ENCODE peak calls at places on chromosomes 7 and 10, in nine cellular contexts. One of them, this sample, is unnamed.
A peak's percentile ranks its signal among the peaks of the same experiment; 100 is the strongest.

GRCh38 chr7:40746841-40747556 is 612.2 kb downstream of the SUGCT start:
- DNase-seq in tibial artery: no peak
- DNase-seq in IMR-90: peak; percentile 28
- DNase-seq in Panc1: no peak
- DNase-seq in astrocyte of the spinal cord: peak; percentile 23
- DNase-seq in AG04450: no peak
- DNase-seq in CD8-positive, alpha-beta memory T cell: no peak
- DNase-seq in ovary: no peak
- DNase-seq in fibroblast of lung: no peak
- DNase-seq in this sample: no peak

GRCh38 chr7:70700935-70701425 is 431.0 kb upstream of the GALNT17 start:
- DNase-seq in Panc1: no peak
- DNase-seq in CD8-positive, alpha-beta memory T cell: no peak
- DNase-seq in fibroblast of lung: no peak
- DNase-seq in tibial artery: no peak
- DNase-seq in astrocyte of the spinal cord: no peak
- DNase-seq in IMR-90: no peak
- DNase-seq in AG04450: no peak
- DNase-seq in ovary: no peak
- DNase-seq in this sample: no peak

GRCh38 chr10:3213758-3214545 is 41.4 kb upstream of the PITRM1 start:
- DNase-seq in fibroblast of lung: no peak
- DNase-seq in tibial artery: no peak
- DNase-seq in Panc1: no peak
- DNase-seq in AG04450: no peak
- DNase-seq in astrocyte of the spinal cord: no peak
- DNase-seq in CD8-positive, alpha-beta memory T cell: no peak
- DNase-seq in IMR-90: no peak
- DNase-seq in ovary: no peak
- DNase-seq in this sample: no peak

GRCh38 chr10:95544783-95545500 is 16.2 kb downstream of the SORBS1 start:
- DNase-seq in Panc1: no peak
- DNase-seq in AG04450: no peak
- DNase-seq in IMR-90: no peak
- DNase-seq in tibial artery: no peak
- DNase-seq in fibroblast of lung: peak; percentile 68
- DNase-seq in CD8-positive, alpha-beta memory T cell: no peak
- DNase-seq in ovary: no peak
- DNase-seq in astrocyte of the spinal cord: no peak
- DNase-seq in this sample: no peak

GRCh38 chr10:62116896-62117295 is 151.7 kb downstream of the RTKN2 start:
- DNase-seq in IMR-90: no peak
- DNase-seq in AG04450: no peak
- DNase-seq in Panc1: no peak
- DNase-seq in astrocyte of the spinal cord: no peak
- DNase-seq in tibial artery: no peak
- DNase-seq in CD8-positive, alpha-beta memory T cell: no peak
- DNase-seq in ovary: no peak
- DNase-seq in fibroblast of lung: no peak
- DNase-seq in this sample: no peak

GRCh38 chr10:52040486-52040885 is 273.6 kb upstream of the DKK1 start:
- DNase-seq in tibial artery: no peak
- DNase-seq in AG04450: no peak
- DNase-seq in fibroblast of lung: no peak
- DNase-seq in CD8-positive, alpha-beta memory T cell: no peak
- DNase-seq in Panc1: no peak
- DNase-seq in astrocyte of the spinal cord: no peak
- DNase-seq in IMR-90: no peak
- DNase-seq in ovary: no peak
- DNase-seq in this sample: no peak

GRCh38 chr7:32117837-32118236 is 47.6 kb upstream of the PDE1C start:
- DNase-seq in astrocyte of the spinal cord: no peak
- DNase-seq in IMR-90: peak; percentile 6
- DNase-seq in fibroblast of lung: no peak
- DNase-seq in Panc1: no peak
- DNase-seq in AG04450: no peak
- DNase-seq in tibial artery: no peak
- DNase-seq in CD8-positive, alpha-beta memory T cell: no peak
- DNase-seq in ovary: no peak
- DNase-seq in this sample: no peak

GRCh38 chr10:1198453-1199344 is 142.5 kb downstream of the WDR37 start:
- DNase-seq in AG04450: no peak
- DNase-seq in tibial artery: peak; percentile 9
- DNase-seq in ovary: no peak
- DNase-seq in CD8-positive, alpha-beta memory T cell: no peak
- DNase-seq in fibroblast of lung: no peak
- DNase-seq in Panc1: no peak
- DNase-seq in astrocyte of the spinal cord: no peak
- DNase-seq in IMR-90: no peak
- DNase-seq in this sample: no peak

GRCh38 chr7:18496336-18496700 is 769 bp downstream of the HDAC9 start:
- DNase-seq in CD8-positive, alpha-beta memory T cell: no peak
- DNase-seq in AG04450: no peak
- DNase-seq in Panc1: no peak
- DNase-seq in IMR-90: no peak
- DNase-seq in astrocyte of the spinal cord: peak; percentile 18
- DNase-seq in ovary: no peak
- DNase-seq in tibial artery: no peak
- DNase-seq in fibroblast of lung: no peak
- DNase-seq in this sample: no peak
- H3K4me3 ChIP-seq in CD8-positive, alpha-beta memory T cell: no peak overlapping the region
- H3K4me3 ChIP-seq in AG04450: no peak overlapping the region
- H3K4me3 ChIP-seq in Panc1: peak overlapping the region; percentile 64
- H3K4me3 ChIP-seq in IMR-90: no peak overlapping the region
- H3K4me3 ChIP-seq in astrocyte of the spinal cord: peak overlapping the region; percentile 29
- H3K4me3 ChIP-seq in ovary: peak overlapping the region; percentile 42
- H3K4me3 ChIP-seq in tibial artery: peak overlapping the region; percentile 48
- H3K4me3 ChIP-seq in fibroblast of lung: peak overlapping the region; percentile 31
- H3K4me3 ChIP-seq in this sample: peak overlapping the region; percentile 32

GRCh38 chr7:142782922-142783900 is 12.4 kb downstream of the PRSS2 start:
- DNase-seq in fibroblast of lung: peak; percentile 87
- DNase-seq in tibial artery: peak; percentile 85
- DNase-seq in AG04450: peak; percentile 77
- DNase-seq in CD8-positive, alpha-beta memory T cell: peak; percentile 74
- DNase-seq in astrocyte of the spinal cord: peak; percentile 94
- DNase-seq in IMR-90: peak; percentile 89
- DNase-seq in ovary: peak; percentile 72
- DNase-seq in Panc1: peak; percentile 82
- DNase-seq in this sample: peak; percentile 74
- H3K4me3 ChIP-seq in fibroblast of lung: peak overlapping the region; percentile 2
- H3K4me3 ChIP-seq in tibial artery: no peak overlapping the region
- H3K4me3 ChIP-seq in AG04450: peak overlapping the region; percentile 33
- H3K4me3 ChIP-seq in CD8-positive, alpha-beta memory T cell: peak overlapping the region; percentile 49
- H3K4me3 ChIP-seq in astrocyte of the spinal cord: peak overlapping the region; percentile 39
- H3K4me3 ChIP-seq in IMR-90: peak overlapping the region; percentile 40
- H3K4me3 ChIP-seq in ovary: no peak overlapping the region
- H3K4me3 ChIP-seq in Panc1: peak overlapping the region; percentile 23
- H3K4me3 ChIP-seq in this sample: peak overlapping the region; percentile 43

GRCh38 chr7:156169474-156170370 is 357.5 kb upstream of the SHH start:
- DNase-seq in tibial artery: no peak
- DNase-seq in ovary: no peak
- DNase-seq in fibroblast of lung: no peak
- DNase-seq in AG04450: no peak
- DNase-seq in IMR-90: no peak
- DNase-seq in astrocyte of the spinal cord: no peak
- DNase-seq in CD8-positive, alpha-beta memory T cell: no peak
- DNase-seq in Panc1: no peak
- DNase-seq in this sample: no peak
- H3K4me3 ChIP-seq in tibial artery: no peak overlapping the region
- H3K4me3 ChIP-seq in ovary: no peak overlapping the region
- H3K4me3 ChIP-seq in fibroblast of lung: no peak overlapping the region
- H3K4me3 ChIP-seq in AG04450: no peak overlapping the region
- H3K4me3 ChIP-seq in IMR-90: no peak overlapping the region
- H3K4me3 ChIP-seq in astrocyte of the spinal cord: no peak overlapping the region
- H3K4me3 ChIP-seq in CD8-positive, alpha-beta memory T cell: no peak overlapping the region
- H3K4me3 ChIP-seq in Panc1: no peak overlapping the region
- H3K4me3 ChIP-seq in this sample: no peak overlapping the region

GRCh38 chr7:7557252-7557651 is 9.4 kb upstream of the MIOS start:
- DNase-seq in IMR-90: no peak
- DNase-seq in fibroblast of lung: no peak
- DNase-seq in Panc1: no peak
- DNase-seq in CD8-positive, alpha-beta memory T cell: no peak
- DNase-seq in ovary: no peak
- DNase-seq in astrocyte of the spinal cord: no peak
- DNase-seq in AG04450: no peak
- DNase-seq in tibial artery: no peak
- DNase-seq in this sample: no peak
- H3K4me3 ChIP-seq in IMR-90: no peak overlapping the region
- H3K4me3 ChIP-seq in fibroblast of lung: no peak overlapping the region
- H3K4me3 ChIP-seq in Panc1: no peak overlapping the region
- H3K4me3 ChIP-seq in CD8-positive, alpha-beta memory T cell: no peak overlapping the region
- H3K4me3 ChIP-seq in ovary: no peak overlapping the region
- H3K4me3 ChIP-seq in astrocyte of the spinal cord: no peak overlapping the region
- H3K4me3 ChIP-seq in AG04450: no peak overlapping the region
- H3K4me3 ChIP-seq in tibial artery: no peak overlapping the region
- H3K4me3 ChIP-seq in this sample: no peak overlapping the region

GRCh38 chr10:44047361-44047760 is 337.5 kb downstream of the CXCL12 start:
- DNase-seq in IMR-90: no peak
- DNase-seq in ovary: no peak
- DNase-seq in astrocyte of the spinal cord: no peak
- DNase-seq in fibroblast of lung: no peak
- DNase-seq in AG04450: no peak
- DNase-seq in tibial artery: no peak
- DNase-seq in CD8-positive, alpha-beta memory T cell: no peak
- DNase-seq in Panc1: no peak
- DNase-seq in this sample: no peak
- H3K4me3 ChIP-seq in IMR-90: no peak overlapping the region
- H3K4me3 ChIP-seq in ovary: no peak overlapping the region
- H3K4me3 ChIP-seq in astrocyte of the spinal cord: no peak overlapping the region
- H3K4me3 ChIP-seq in fibroblast of lung: no peak overlapping the region
- H3K4me3 ChIP-seq in AG04450: no peak overlapping the region
- H3K4me3 ChIP-seq in tibial artery: no peak overlapping the region
- H3K4me3 ChIP-seq in CD8-positive, alpha-beta memory T cell: no peak overlapping the region
- H3K4me3 ChIP-seq in Panc1: no peak overlapping the region
- H3K4me3 ChIP-seq in this sample: no peak overlapping the region

GRCh38 chr10:31034041-31034918 is 2.6 kb upstream of the ZNF438 start:
- DNase-seq in fibroblast of lung: peak; percentile 99
- DNase-seq in astrocyte of the spinal cord: peak; percentile 94
- DNase-seq in IMR-90: peak; percentile 97
- DNase-seq in ovary: no peak
- DNase-seq in AG04450: peak; percentile 92
- DNase-seq in tibial artery: no peak
- DNase-seq in CD8-positive, alpha-beta memory T cell: no peak
- DNase-seq in Panc1: no peak
- DNase-seq in this sample: peak; percentile 92
- H3K4me3 ChIP-seq in fibroblast of lung: no peak overlapping the region
- H3K4me3 ChIP-seq in astrocyte of the spinal cord: no peak overlapping the region
- H3K4me3 ChIP-seq in IMR-90: no peak overlapping the region
- H3K4me3 ChIP-seq in ovary: no peak overlapping the region
- H3K4me3 ChIP-seq in AG04450: no peak overlapping the region
- H3K4me3 ChIP-seq in tibial artery: no peak overlapping the region
- H3K4me3 ChIP-seq in CD8-positive, alpha-beta memory T cell: no peak overlapping the region
- H3K4me3 ChIP-seq in Panc1: no peak overlapping the region
- H3K4me3 ChIP-seq in this sample: no peak overlapping the region

GRCh38 chr7:23100697-23101096 is 4.9 kb upstream of the KLHL7 start:
- DNase-seq in CD8-positive, alpha-beta memory T cell: no peak
- DNase-seq in Panc1: no peak
- DNase-seq in tibial artery: no peak
- DNase-seq in ovary: no peak
- DNase-seq in IMR-90: no peak
- DNase-seq in fibroblast of lung: no peak
- DNase-seq in AG04450: no peak
- DNase-seq in astrocyte of the spinal cord: no peak
- DNase-seq in this sample: no peak
- H3K4me3 ChIP-seq in CD8-positive, alpha-beta memory T cell: no peak overlapping the region
- H3K4me3 ChIP-seq in Panc1: no peak overlapping the region
- H3K4me3 ChIP-seq in tibial artery: no peak overlapping the region
- H3K4me3 ChIP-seq in ovary: no peak overlapping the region
- H3K4me3 ChIP-seq in IMR-90: no peak overlapping the region
- H3K4me3 ChIP-seq in fibroblast of lung: no peak overlapping the region
- H3K4me3 ChIP-seq in AG04450: no peak overlapping the region
- H3K4me3 ChIP-seq in astrocyte of the spinal cord: no peak overlapping the region
- H3K4me3 ChIP-seq in this sample: no peak overlapping the region

GRCh38 chr7:52006674-52007073 is 690.1 kb upstream of the COBL start:
- DNase-seq in tibial artery: no peak
- DNase-seq in IMR-90: no peak
- DNase-seq in fibroblast of lung: no peak
- DNase-seq in ovary: no peak
- DNase-seq in astrocyte of the spinal cord: no peak
- DNase-seq in Panc1: no peak
- DNase-seq in AG04450: no peak
- DNase-seq in CD8-positive, alpha-beta memory T cell: no peak
- DNase-seq in this sample: no peak
- H3K4me3 ChIP-seq in tibial artery: no peak overlapping the region
- H3K4me3 ChIP-seq in IMR-90: no peak overlapping the region
- H3K4me3 ChIP-seq in fibroblast of lung: no peak overlapping the region
- H3K4me3 ChIP-seq in ovary: no peak overlapping the region
- H3K4me3 ChIP-seq in astrocyte of the spinal cord: no peak overlapping the region
- H3K4me3 ChIP-seq in Panc1: no peak overlapping the region
- H3K4me3 ChIP-seq in AG04450: no peak overlapping the region
- H3K4me3 ChIP-seq in CD8-positive, alpha-beta memory T cell: no peak overlapping the region
- H3K4me3 ChIP-seq in this sample: no peak overlapping the region

GRCh38 chr10:115850666-115851065 is 422.3 kb downstream of the GFRA1 start:
- DNase-seq in CD8-positive, alpha-beta memory T cell: no peak
- DNase-seq in IMR-90: no peak
- DNase-seq in AG04450: no peak
- DNase-seq in astrocyte of the spinal cord: no peak
- DNase-seq in Panc1: no peak
- DNase-seq in ovary: no peak
- DNase-seq in fibroblast of lung: no peak
- DNase-seq in tibial artery: no peak
- DNase-seq in this sample: no peak
- H3K4me3 ChIP-seq in CD8-positive, alpha-beta memory T cell: no peak overlapping the region
- H3K4me3 ChIP-seq in IMR-90: no peak overlapping the region
- H3K4me3 ChIP-seq in AG04450: no peak overlapping the region
- H3K4me3 ChIP-seq in astrocyte of the spinal cord: no peak overlapping the region
- H3K4me3 ChIP-seq in Panc1: no peak overlapping the region
- H3K4me3 ChIP-seq in ovary: no peak overlapping the region
- H3K4me3 ChIP-seq in fibroblast of lung: no peak overlapping the region
- H3K4me3 ChIP-seq in tibial artery: no peak overlapping the region
- H3K4me3 ChIP-seq in this sample: no peak overlapping the region

GRCh38 chr10:70285432-70285831 is 1.6 kb upstream of the NPFFR1 start:
- DNase-seq in CD8-positive, alpha-beta memory T cell: no peak
- DNase-seq in AG04450: no peak
- DNase-seq in fibroblast of lung: no peak
- DNase-seq in IMR-90: no peak
- DNase-seq in Panc1: no peak
- DNase-seq in ovary: no peak
- DNase-seq in tibial artery: no peak
- DNase-seq in astrocyte of the spinal cord: no peak
- DNase-seq in this sample: no peak

GRCh38 chr10:70286616-70287015 is 2.8 kb upstream of the NPFFR1 start:
- DNase-seq in tibial artery: no peak
- DNase-seq in ovary: no peak
- DNase-seq in fibroblast of lung: peak; percentile 60
- DNase-seq in astrocyte of the spinal cord: peak; percentile 9
- DNase-seq in AG04450: no peak
- DNase-seq in CD8-positive, alpha-beta memory T cell: no peak
- DNase-seq in IMR-90: no peak
- DNase-seq in Panc1: no peak
- DNase-seq in this sample: no peak

GRCh38 chr10:70284542-70285150 is 842 bp upstream of the NPFFR1 start:
- DNase-seq in ovary: no peak
- DNase-seq in CD8-positive, alpha-beta memory T cell: no peak
- DNase-seq in Panc1: no peak
- DNase-seq in tibial artery: no peak
- DNase-seq in AG04450: no peak
- DNase-seq in fibroblast of lung: no peak
- DNase-seq in IMR-90: no peak
- DNase-seq in astrocyte of the spinal cord: no peak
- DNase-seq in this sample: no peak

GRCh38 chr10:70283071-70283444 is 746 bp downstream of the NPFFR1 start:
- DNase-seq in CD8-positive, alpha-beta memory T cell: no peak
- DNase-seq in astrocyte of the spinal cord: no peak
- DNase-seq in AG04450: no peak
- DNase-seq in IMR-90: no peak
- DNase-seq in fibroblast of lung: no peak
- DNase-seq in Panc1: no peak
- DNase-seq in tibial artery: no peak
- DNase-seq in ovary: no peak
- DNase-seq in this sample: no peak

GRCh38 chr10:70283445-70284399 is at the start of gene NPFFR1:
- DNase-seq in astrocyte of the spinal cord: no peak
- DNase-seq in tibial artery: no peak
- DNase-seq in fibroblast of lung: no peak
- DNase-seq in Panc1: no peak
- DNase-seq in CD8-positive, alpha-beta memory T cell: no peak
- DNase-seq in IMR-90: no peak
- DNase-seq in ovary: no peak
- DNase-seq in AG04450: no peak
- DNase-seq in this sample: no peak
- H3K4me3 ChIP-seq in astrocyte of the spinal cord: no peak within 1 kb of the TSS
- H3K4me3 ChIP-seq in tibial artery: no peak within 1 kb of the TSS
- H3K4me3 ChIP-seq in fibroblast of lung: no peak within 1 kb of the TSS
- H3K4me3 ChIP-seq in Panc1: no peak within 1 kb of the TSS
- H3K4me3 ChIP-seq in CD8-positive, alpha-beta memory T cell: no peak within 1 kb of the TSS
- H3K4me3 ChIP-seq in IMR-90: no peak within 1 kb of the TSS
- H3K4me3 ChIP-seq in ovary: no peak within 1 kb of the TSS
- H3K4me3 ChIP-seq in AG04450: peak within 1 kb of the TSS; percentile 10
- H3K4me3 ChIP-seq in this sample: no peak within 1 kb of the TSS

This sample was measured in skeletal muscle cell.